ENCODE peak calls at places on chromosomes 11 and 22, in eight cellular contexts. K, H, L, E, Z, B, O and S are unnamed samples.

GRCh38 chr22:24450600-24450999 is 23.2 kb downstream of the ADORA2A start:
- DNase-seq in E (no peak), B (no peak), Z (no peak), O (no peak), L (peak), K (no peak), H (peak), S (peak)

GRCh38 chr11:47867821-47868220 is 19.7 kb upstream of the NUP160 start:
- DNase-seq in Z (peak), B (no peak), K (no peak), L (no peak), E (no peak), O (no peak), H (no peak), S (no peak)

GRCh38 chr22:29596408-29596807 is 7.0 kb upstream of the NF2 start:
- DNase-seq in E (no peak), B (no peak), K (no peak), Z (no peak), O (no peak), H (no peak), L (no peak), S (no peak)

GRCh38 chr11:32200448-32200847 is 109.6 kb downstream of the RCN1 start:
- DNase-seq in H (no peak), B (no peak), K (no peak), L (no peak), O (no peak), Z (no peak), E (no peak), S (no peak)

GRCh38 chr11:1087279-1087960 is 12.7 kb downstream of the MUC2 start:
- DNase-seq in B (no peak), K (no peak), H (no peak), Z (no peak), L (no peak), O (no peak), E (no peak), S (no peak)

GRCh38 chr11:36501236-36501635 is 8.8 kb downstream of the TRAF6 start:
- DNase-seq in L (no peak), Z (no peak), E (no peak), O (no peak), K (no peak), H (no peak), B (no peak), S (no peak)

GRCh38 chr11:119726585-119727522 is 2.1 kb downstream of the NECTIN1 start:
- DNase-seq in O (no peak), E (no peak), K (no peak), Z (no peak), L (no peak), B (no peak), H (peak), S (no peak)

GRCh38 chr11:125368757-125369156 is 127.3 kb downstream of the FEZ1 start:
- DNase-seq in L (no peak), Z (no peak), B (no peak), E (no peak), K (no peak), O (no peak), H (no peak), S (no peak)

GRCh38 chr11:113730887-113731726 is 25.0 kb upstream of the TMPRSS5 start:
- DNase-seq in E (no peak), K (no peak), L (peak), H (peak), O (peak), Z (peak), B (peak), S (peak)